ENCODE peak calls at places on chromosomes 3 and 15, in six cellular contexts. Q is AG10803, J is AG09309, F is cardiac fibroblast, E is BE2C, G is endothelial cell of umbilical vein. Y is an unnamed sample.
A peak's percentile ranks its signal among the peaks of the same experiment; 100 is the strongest.

GRCh38 chr3:187713504-187713903 is 11.1 kb upstream of the RTP2 start:
- DNase-seq in Q (peak; percentile 60), J (no peak), F (peak; percentile 68), E (no peak), G (peak; percentile 46), Y (peak; percentile 64)

GRCh38 chr15:99755692-99756409 is 22.6 kb upstream of the LYSMD4 start:
- DNase-seq in Q (peak; percentile 69), J (peak; percentile 24), F (peak; percentile 80), E (peak; percentile 58), G (peak; percentile 73), Y (peak; percentile 74)

GRCh38 chr3:102512734-102513518 is 78.1 kb downstream of the ZPLD1 start:
- DNase-seq in Q (no peak), J (no peak), F (no peak), E (no peak), G (no peak), Y (no peak)

GRCh38 chr15:25859838-25860645 is 3.1 kb downstream of the ATP10A start:
- DNase-seq in Q (peak; percentile 37), J (no peak), F (no peak), E (no peak), G (no peak), Y (no peak)

GRCh38 chr15:91855684-91856553 is 2.4 kb downstream of the SLCO3A1 start:
- DNase-seq in Q (no peak), J (no peak), F (no peak), E (peak; percentile 47), G (no peak), Y (peak; percentile 4)

GRCh38 chr15:98858610-98859023 is 149.0 kb downstream of the PGPEP1L start:
- DNase-seq in Q (no peak), J (no peak), F (no peak), E (no peak), G (peak; percentile 38), Y (no peak)

GRCh38 chr15:57385923-57386390 is 9.7 kb downstream of the CGNL1 start:
- DNase-seq in Q (no peak), J (no peak), F (no peak), E (no peak), G (no peak), Y (no peak)

GRCh38 chr15:65862682-65863081 is 6.6 kb upstream of the RAB11A start:
- DNase-seq in Q (peak; percentile 48), J (no peak), F (peak; percentile 77), E (peak; percentile 86), G (peak; percentile 56), Y (peak; percentile 86)

GRCh38 chr15:67242665-67243064 is 11.8 kb downstream of the AAGAB start:
- DNase-seq in Q (peak; percentile 33), J (peak; percentile 27), F (peak; percentile 18), E (no peak), G (peak; percentile 32), Y (peak; percentile 24)

GRCh38 chr3:56976666-56977560 is 83.6 kb upstream of the SPATA12 start:
- DNase-seq in Q (peak; percentile 88), J (peak; percentile 37), F (peak; percentile 62), E (peak; percentile 85), G (peak; percentile 59), Y (peak; percentile 74)

GRCh38 chr3:107574650-107575049 is 51.9 kb downstream of the BBX start:
- DNase-seq in Q (peak; percentile 36), J (no peak), F (peak; percentile 68), E (no peak), G (peak; percentile 66), Y (peak; percentile 65)

GRCh38 chr3:64179249-64179648 is 46.0 kb downstream of the PRICKLE2 start:
- DNase-seq in Q (no peak), J (no peak), F (no peak), E (no peak), G (no peak), Y (no peak)

GRCh38 chr3:11845661-11846060 is 1.0 kb downstream of the TAMM41 start:
- DNase-seq in Q (no peak), J (no peak), F (no peak), E (no peak), G (no peak), Y (no peak)

GRCh38 chr3:11847035-11847394 is 330 bp upstream of the TAMM41 start:
- DNase-seq in Q (no peak), J (no peak), F (no peak), E (no peak), G (no peak), Y (no peak)

GRCh38 chr3:11850003-11850402 is 3.3 kb upstream of the TAMM41 start:
- DNase-seq in Q (no peak), J (no peak), F (no peak), E (no peak), G (no peak), Y (no peak)

GRCh38 chr3:11846281-11847034 is at the start of gene TAMM41:
- DNase-seq in Q (peak; percentile 89), J (peak; percentile 56), F (peak; percentile 90), E (peak; percentile 86), G (peak; percentile 91), Y (peak; percentile 89)

DNA sequence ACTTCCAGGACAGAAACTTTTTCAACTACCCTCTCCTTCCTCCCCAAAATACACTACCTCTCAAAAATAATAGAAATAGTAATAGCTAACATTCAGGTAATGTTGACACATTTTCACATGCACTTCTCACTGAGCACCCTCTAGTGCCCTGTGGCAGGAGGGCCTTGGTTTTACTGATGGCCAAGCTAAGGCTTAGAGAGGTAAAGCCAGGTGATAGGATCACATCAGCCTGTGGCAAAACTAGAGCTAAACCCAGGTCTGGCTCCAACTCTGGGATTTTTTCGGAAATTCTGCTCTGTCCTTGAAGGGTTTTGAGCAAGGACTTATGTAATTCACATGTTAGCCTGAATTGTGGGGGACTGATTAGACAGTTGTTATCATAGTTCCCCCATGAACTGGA is 922 bp upstream of the TAMM41 start:
- DNase-seq in Q (no peak), J (no peak), F (no peak), E (no peak), G (no peak), Y (no peak)
- TF ChIP-seq CTCF in Q (no peak), J (no peak), F (no peak), E (peak; percentile 2), G (no peak), Y (no peak)

GRCh38 chr3:36906504-36907149 is 38.2 kb downstream of the TRANK1 start:
- DNase-seq in Q (peak; percentile 72), J (no peak), F (peak; percentile 78), E (no peak), G (peak; percentile 60), Y (peak; percentile 69)

GRCh38 chr3:36909666-36910065 is 35.2 kb downstream of the TRANK1 start:
- DNase-seq in Q (no peak), J (no peak), F (no peak), E (no peak), G (no peak), Y (no peak)

GRCh38 chr3:36908647-36909180 is 36.1 kb downstream of the TRANK1 start:
- DNase-seq in Q (no peak), J (no peak), F (no peak), E (no peak), G (no peak), Y (no peak)

GRCh38 chr3:36907911-36908646 is 36.8 kb downstream of the TRANK1 start:
- DNase-seq in Q (peak; percentile 44), J (no peak), F (peak; percentile 80), E (no peak), G (peak; percentile 90), Y (peak; percentile 74)

DNA sequence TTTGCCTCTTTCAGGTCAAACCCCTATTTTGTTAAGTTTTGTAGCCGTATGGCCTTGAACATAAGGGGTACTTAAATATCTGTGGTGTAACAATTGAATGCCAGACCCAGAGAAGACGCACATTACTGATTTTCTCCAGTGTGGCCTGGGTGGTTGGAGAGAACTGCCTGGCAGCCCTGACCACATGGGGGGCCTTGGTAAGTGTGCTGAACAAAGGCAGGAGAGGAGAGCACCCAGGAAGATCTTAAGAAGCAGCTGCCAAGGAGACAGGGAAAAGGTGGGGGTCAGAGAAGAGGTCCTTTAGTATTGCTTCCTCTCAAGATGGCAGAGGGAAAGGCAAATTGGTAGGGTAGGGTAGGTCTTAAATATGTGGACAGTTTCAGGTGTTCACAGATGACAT is 35.7 kb downstream of the TRANK1 start:
- DNase-seq in Q (no peak), J (no peak), F (no peak), E (no peak), G (no peak), Y (no peak)
- H3K4me3 ChIP-seq in Q (no peak overlapping the region), J (no peak overlapping the region), F (no peak overlapping the region), E (no peak overlapping the region), G (no peak overlapping the region), Y (no peak overlapping the region)

DNA sequence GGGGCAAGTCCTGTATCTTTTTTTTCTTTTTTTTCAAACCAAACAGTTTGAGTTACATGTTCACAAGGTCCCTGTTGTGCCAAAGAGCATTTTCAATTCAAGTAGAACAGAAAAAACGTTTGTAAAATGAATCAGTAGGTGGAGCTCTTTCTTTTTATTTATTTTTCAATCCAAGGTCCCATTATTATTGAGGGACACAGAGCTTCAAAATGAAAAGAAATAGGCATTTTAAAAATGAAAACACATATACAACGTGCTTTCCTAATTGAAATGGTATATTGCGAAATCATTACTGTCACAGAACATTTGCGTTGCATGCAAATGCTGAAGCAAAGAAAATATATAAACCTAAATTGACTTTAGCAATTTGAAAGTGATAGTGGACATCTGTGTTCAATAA is 711.0 kb downstream of the MECOM start:
- DNase-seq in Q (peak; percentile 42), J (no peak), F (peak; percentile 67), E (no peak), G (peak; percentile 62), Y (peak; percentile 51)
- TF ChIP-seq CTCF in Q (peak; percentile 46), J (no peak), F (peak; percentile 11), E (peak; percentile 9), G (no peak), Y (peak; percentile 4)

GRCh38 chr3:48684480-48685143 is 1.1 kb downstream of the NCKIPSD start:
- DNase-seq in Q (no peak), J (no peak), F (no peak), E (no peak), G (no peak), Y (peak; percentile 39)
- H3K4me3 ChIP-seq in Q (peak overlapping the region; percentile 80), J (peak overlapping the region; percentile 86), F (peak overlapping the region; percentile 28), E (peak overlapping the region; percentile 34), G (no peak overlapping the region), Y (peak overlapping the region; percentile 77)

DNA sequence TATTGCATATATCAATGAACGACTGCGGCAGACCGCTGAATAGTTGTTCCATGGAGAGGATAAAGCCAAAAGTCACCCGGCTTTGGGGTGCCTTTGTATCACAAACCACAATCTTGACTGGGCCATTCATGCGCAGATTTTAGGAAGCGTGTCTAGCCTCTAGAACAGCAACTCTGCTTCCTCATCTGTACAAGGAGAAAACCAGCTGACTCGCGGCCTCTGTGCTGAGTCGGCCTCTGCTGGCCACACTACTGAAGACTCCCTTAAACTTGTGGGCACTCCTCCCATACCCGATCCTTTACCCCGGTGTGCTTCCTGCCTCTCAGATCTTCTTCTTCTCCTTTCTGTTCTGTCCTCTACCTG is 872 bp downstream of the DLEC1 start:
- DNase-seq in Q (peak; percentile 44), J (no peak), F (peak; percentile 61), E (no peak), G (no peak), Y (peak; percentile 45)
- TF ChIP-seq CTCF in Q (peak; percentile 22), J (peak; percentile 22), F (peak; percentile 23), E (no peak), G (no peak), Y (peak; percentile 22)

GRCh38 chr3:98532275-98532637 is 478 bp downstream of the GPR15 start:
- DNase-seq in Q (no peak), J (no peak), F (no peak), E (peak; percentile 16), G (no peak), Y (no peak)
- H3K4me3 ChIP-seq in Q (no peak overlapping the region), J (no peak overlapping the region), F (no peak overlapping the region), E (peak overlapping the region; percentile 7), G (no peak overlapping the region), Y (no peak overlapping the region)

Y was measured in fibroblast of mammary gland.